ENCODE peak calls at places on chromosomes 6 and 20, in seven cellular contexts. K is stomach, I is GM12878, S is prostate gland, H is spleen, G is GM23338, B is HCT116. J is an unnamed sample.

GRCh38 chr6:120214097-120214496 is 864.5 kb upstream of the MAN1A1 start:
- DNase-seq in G (no peak), H (no peak), B (no peak), S (no peak), K (no peak), I (no peak), J (no peak)

GRCh38 chr6:147508073-147508870 is at the start of gene SAMD5:
- DNase-seq in G (peak), H (peak), S (peak), B (peak), K (peak), I (no peak), J (peak)

GRCh38 chr20:14055127-14055742 is 59.9 kb downstream of the MACROD2 start:
- DNase-seq in S (peak), H (no peak), I (no peak), K (no peak), G (peak), B (peak), J (no peak)

GRCh38 chr6:45470131-45470738 is 92.5 kb upstream of the SUPT3H start:
- DNase-seq in S (no peak), G (no peak), I (no peak), B (no peak), K (no peak), H (no peak), J (no peak)

GRCh38 chr6:85372915-85373270 is 77.0 kb upstream of the NT5E start:
- DNase-seq in I (no peak), B (no peak), G (no peak), S (no peak), K (no peak), H (no peak), J (no peak)

GRCh38 chr6:57242505-57242904 is 20.4 kb upstream of the RAB23 start:
- DNase-seq in I (no peak), K (no peak), B (no peak), G (no peak), S (no peak), H (no peak), J (no peak)

GRCh38 chr6:151381722-151382121 is 9.6 kb downstream of the ZBTB2 start:
- DNase-seq in S (no peak), I (no peak), G (no peak), H (no peak), K (no peak), B (no peak), J (no peak)

GRCh38 chr6:21371676-21372161 is 221.8 kb upstream of the SOX4 start:
- DNase-seq in B (no peak), K (no peak), I (no peak), H (no peak), G (no peak), S (no peak), J (no peak)

GRCh38 chr6:13362432-13362831 is 34.1 kb upstream of the TBC1D7 start:
- DNase-seq in S (no peak), H (no peak), K (no peak), I (no peak), B (no peak), G (no peak), J (no peak)

GRCh38 chr6:74755748-74756147 is 450.1 kb downstream of the COL12A1 start:
- DNase-seq in B (no peak), K (no peak), H (no peak), I (no peak), G (no peak), S (no peak), J (no peak)

GRCh38 chr6:65557224-65557623 is 149.8 kb downstream of the EYS start:
- DNase-seq in H (no peak), S (no peak), B (no peak), K (no peak), G (no peak), I (no peak), J (no peak)

GRCh38 chr6:7307533-7307932 is 5.5 kb downstream of the SSR1 start:
- DNase-seq in I (no peak), H (no peak), S (no peak), B (no peak), G (no peak), K (no peak), J (no peak)

GRCh38 chr6:21678990-21679389 is 85.4 kb downstream of the SOX4 start:
- DNase-seq in I (no peak), S (no peak), H (no peak), B (no peak), G (no peak), K (no peak), J (no peak)

GRCh38 chr20:48313346-48313745 is 514.5 kb downstream of the PREX1 start:
- DNase-seq in G (no peak), K (no peak), H (no peak), B (no peak), I (no peak), S (no peak), J (no peak)

GRCh38 chr6:151835396-151835795 is 27.9 kb downstream of the ESR1 start:
- DNase-seq in B (no peak), G (no peak), S (no peak), K (no peak), H (no peak), I (no peak), J (no peak)

GRCh38 chr20:45944151-45944964 is 9.9 kb downstream of the PCIF1 start:
- DNase-seq in S (no peak), I (no peak), K (no peak), H (no peak), G (no peak), B (no peak), J (no peak)

GRCh38 chr6:15615837-15616236 is 47.0 kb downstream of the DTNBP1 start:
- DNase-seq in B (no peak), H (no peak), S (no peak), G (peak), K (no peak), I (no peak), J (no peak)

GRCh38 chr6:85389180-85389797 is 60.6 kb upstream of the NT5E start:
- DNase-seq in S (no peak), H (no peak), G (peak), B (no peak), K (no peak), I (no peak), J (no peak)

GRCh38 chr6:139531148-139531547 is 156.7 kb upstream of the CITED2 start:
- DNase-seq in K (no peak), G (no peak), B (no peak), S (no peak), I (no peak), H (no peak), J (no peak)

GRCh38 chr20:33653900-33654596 is 8.1 kb upstream of the C20orf144 start:
- DNase-seq in B (no peak), S (peak), K (peak), I (no peak), H (peak), G (peak), J (no peak)

GRCh38 chr20:25453035-25453810 is 45.8 kb downstream of the GINS1 start:
- DNase-seq in H (peak), I (no peak), B (no peak), K (peak), G (no peak), S (no peak), J (no peak)

GRCh38 chr20:62159835-62160234 is 16.3 kb downstream of the SS18L1 start:
- DNase-seq in I (peak), S (no peak), H (no peak), G (no peak), K (no peak), B (peak), J (peak)

GRCh38 chr6:101454106-101454676 is 60.7 kb downstream of the GRIK2 start:
- DNase-seq in S (peak), I (no peak), H (no peak), B (no peak), K (no peak), G (no peak), J (no peak)

GRCh38 chr6:133227344-133227743 is 13.8 kb upstream of the EYA4 start:
- DNase-seq in S (no peak), B (no peak), I (no peak), G (no peak), H (no peak), K (no peak), J (no peak)

GRCh38 chr20:54167909-54168872 is 5.6 kb downstream of the CYP24A1 start:
- DNase-seq in B (peak), S (no peak), K (no peak), I (no peak), H (no peak), G (no peak), J (no peak)

GRCh38 chr20:2801459-2801728 is 967 bp upstream of the CPXM1 start:
- DNase-seq in K (no peak), S (no peak), G (no peak), B (no peak), I (no peak), H (no peak), J (no peak)

GRCh38 chr6:151196571-151196970 is 43.2 kb upstream of the AKAP12 start:
- DNase-seq in I (no peak), B (no peak), H (no peak), S (no peak), G (no peak), K (peak), J (no peak)

GRCh38 chr20:4684837-4685413 is 36.8 kb upstream of the PRND start:
- DNase-seq in G (no peak), I (no peak), H (no peak), K (no peak), S (no peak), B (peak), J (no peak)

GRCh38 chr6:107539409-107539808 is 49.5 kb downstream of the SOBP start:
- DNase-seq in B (no peak), K (no peak), G (no peak), I (no peak), S (no peak), H (no peak), J (no peak)

GRCh38 chr6:128252293-128253176 is 267.9 kb downstream of the PTPRK start:
- DNase-seq in H (no peak), G (no peak), S (no peak), I (no peak), B (no peak), K (no peak), J (no peak)

GRCh38 chr6:39086294-39086693 is 28.7 kb downstream of the SAYSD1 start:
- DNase-seq in K (no peak), S (no peak), I (peak), G (no peak), B (no peak), H (no peak), J (no peak)

GRCh38 chr6:42257614-42258013 is 40.0 kb upstream of the MRPS10 start:
- DNase-seq in I (no peak), B (no peak), S (no peak), H (no peak), G (peak), K (no peak), J (no peak)

GRCh38 chr20:43458422-43458924 is 777 bp downstream of the SRSF6 start:
- DNase-seq in S (no peak), K (no peak), I (no peak), G (peak), H (no peak), B (no peak), J (no peak)

GRCh38 chr6:31614674-31615578 is at the start of gene AIF1:
- DNase-seq in I (no peak), K (no peak), B (no peak), G (no peak), S (no peak), H (no peak), J (no peak)

GRCh38 chr6:27720607-27721580 is 191.3 kb downstream of the OR2B2 start:
- DNase-seq in I (no peak), H (no peak), B (peak), G (peak), S (no peak), K (no peak), J (no peak)

GRCh38 chr20:13105864-13106457 is 97.2 kb downstream of the SPTLC3 start:
- DNase-seq in I (no peak), G (peak), B (peak), K (no peak), H (no peak), S (no peak), J (no peak)

GRCh38 chr20:22227301-22227700 is 357.1 kb downstream of the FOXA2 start:
- DNase-seq in S (no peak), K (no peak), I (no peak), B (no peak), G (no peak), H (no peak), J (no peak)

GRCh38 chr20:36401336-36401735 is 95.2 kb downstream of the DLGAP4 start:
- DNase-seq in B (no peak), S (no peak), I (no peak), K (no peak), G (no peak), H (no peak), J (no peak)

GRCh38 chr20:1269235-1269634 is 3.1 kb downstream of the SNPH start:
- DNase-seq in I (no peak), K (no peak), S (no peak), H (no peak), B (no peak), G (no peak), J (no peak)

GRCh38 chr6:149060300-149060984 is 257.1 kb upstream of the TAB2 start:
- DNase-seq in K (no peak), S (no peak), G (no peak), B (no peak), I (peak), H (peak), J (no peak)

GRCh38 chr6:116562614-116563013 is 8.7 kb upstream of the RWDD1 start:
- DNase-seq in I (no peak), G (no peak), S (no peak), B (no peak), H (no peak), K (no peak), J (no peak)
- TF ChIP-seq POLR2AphosphoS5 in I (no peak), G (no peak), S (no peak), B (no peak), H (no peak), K (no peak), J (no peak)

GRCh38 chr20:50304501-50304856 is 113.8 kb downstream of the CEBPB start:
- DNase-seq in S (no peak), B (no peak), K (no peak), I (no peak), G (no peak), H (peak), J (no peak)
- TF ChIP-seq POLR2AphosphoS5 in S (peak), B (no peak), K (peak), I (no peak), G (no peak), H (no peak), J (no peak)

DNA sequence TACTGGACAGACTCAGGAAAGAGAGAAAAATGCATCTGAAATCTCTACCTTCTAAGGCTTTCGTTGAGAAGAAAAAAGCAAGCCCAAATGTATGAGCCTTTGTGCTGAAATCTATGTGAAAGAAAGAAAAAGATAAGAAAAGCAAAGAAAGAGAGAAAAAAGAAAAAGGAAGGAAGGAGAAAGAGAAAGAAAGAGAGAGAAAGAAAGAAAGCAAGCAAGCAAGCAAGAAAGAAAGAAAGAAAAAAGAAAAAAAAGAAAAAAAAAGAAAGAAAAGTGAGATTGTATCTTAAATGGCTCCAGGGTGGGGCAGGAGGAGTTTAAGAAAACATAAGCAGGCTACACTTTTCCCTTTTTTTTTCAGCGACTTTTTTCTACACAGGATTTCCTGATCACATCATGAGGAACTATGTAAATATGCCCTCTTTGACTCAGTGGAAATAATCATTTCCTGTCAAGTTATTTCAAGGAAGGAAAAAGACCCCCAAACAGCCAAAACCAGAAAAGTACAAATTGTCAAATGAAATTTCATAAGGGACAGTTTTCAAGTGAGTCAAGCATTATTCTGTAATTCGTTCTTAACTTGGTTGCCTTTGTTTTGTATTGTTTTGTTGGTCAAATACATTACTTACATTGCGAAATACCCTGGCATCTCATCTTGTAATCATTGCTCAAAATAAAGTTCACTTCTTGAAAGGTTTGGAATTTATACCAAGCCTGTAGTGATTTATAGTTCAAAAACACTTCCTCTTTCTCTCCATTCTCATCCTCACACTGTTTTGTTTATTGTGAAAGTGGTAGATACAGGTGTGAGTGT is 79.5 kb upstream of the RNF217 start:
- DNase-seq in S (no peak), G (no peak), H (no peak), K (no peak), B (no peak), I (no peak), J (no peak)
- TF ChIP-seq POLR2AphosphoS5 in S (no peak), G (no peak), H (no peak), K (no peak), B (no peak), I (no peak), J (no peak)

GRCh38 chr6:34390531-34391013 is 1.9 kb downstream of the NUDT3 start:
- DNase-seq in I (no peak), H (no peak), G (no peak), S (no peak), K (no peak), B (no peak), J (no peak)

GRCh38 chr6:34391711-34392496 is 565 bp downstream of the NUDT3 start:
- DNase-seq in S (peak), G (peak), H (peak), I (no peak), B (no peak), K (peak), J (peak)

GRCh38 chr6:34392497-34393190 is at the start of gene NUDT3:
- DNase-seq in G (peak), I (peak), S (peak), H (peak), B (peak), K (peak), J (peak)

GRCh38 chr6:34389034-34389433 is 3.4 kb downstream of the NUDT3 start:
- DNase-seq in G (peak), H (no peak), I (no peak), S (no peak), B (no peak), K (no peak), J (no peak)

GRCh38 chr6:34391023-34391485 is 1.4 kb downstream of the NUDT3 start:
- DNase-seq in I (no peak), K (no peak), H (peak), G (peak), B (no peak), S (peak), J (no peak)
- TF ChIP-seq POLR2AphosphoS5 in I (no peak), K (no peak), H (no peak), G (no peak), B (no peak), S (peak), J (no peak)

DNA sequence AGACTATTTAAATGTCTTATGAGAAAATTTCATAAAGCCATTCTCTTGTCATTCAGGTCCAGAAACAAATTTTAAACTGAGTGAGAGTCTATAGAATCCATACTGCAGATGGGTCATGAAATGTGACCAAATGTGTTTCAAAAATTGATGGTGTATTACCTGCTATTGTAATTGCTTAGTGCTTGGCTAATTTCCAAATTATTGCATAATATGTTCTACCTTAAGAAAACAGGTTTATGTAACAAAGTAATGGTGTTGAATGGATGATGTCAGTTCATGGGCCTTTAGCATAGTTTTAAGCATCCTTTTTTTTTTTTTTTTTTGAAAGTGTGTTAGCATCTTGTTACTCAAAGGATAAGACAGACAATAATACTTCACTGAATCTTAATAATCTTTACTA is 5.0 kb downstream of the MARCKS start:
- DNase-seq in I (no peak), G (no peak), S (no peak), H (no peak), K (no peak), B (no peak), J (no peak)
- TF ChIP-seq POLR2AphosphoS5 in I (no peak), G (no peak), S (no peak), H (no peak), K (no peak), B (no peak), J (peak)

GRCh38 chr6:96836579-96837137 is 619 bp downstream of the GPR63 start:
- DNase-seq in G (peak), H (no peak), S (peak), B (no peak), I (no peak), K (no peak), J (no peak)
- TF ChIP-seq POLR2AphosphoS5 in G (no peak), H (no peak), S (no peak), B (no peak), I (no peak), K (no peak), J (no peak)

GRCh38 chr20:35307666-35308653 is 15.7 kb upstream of the FAM83C start:
- DNase-seq in G (no peak), H (no peak), S (peak), I (no peak), B (no peak), K (peak), J (no peak)
- TF ChIP-seq POLR2AphosphoS5 in G (no peak), H (no peak), S (peak), I (no peak), B (no peak), K (peak), J (no peak)

J was measured in GM12892.